ENCODE peak calls at places on chromosomes 7 and 10, in six cellular contexts. G is NCI-H345, B is nucleus accumbens, F is Kasumi-1, K is neuronal stem cell, W is HEK293T. V is an unnamed sample.

GRCh38 chr10:43260911-43261577 is 5.8 kb downstream of the RASGEF1A start:
- DNase-seq in G (no peak), B (no peak), F (no peak), K (no peak), W (peak), V (no peak)

GRCh38 chr7:112789453-112789823 is 755 bp downstream of the TMEM168 start:
- DNase-seq in G (no peak), B (no peak), F (no peak), K (no peak), W (no peak), V (no peak)

GRCh38 chr10:110936757-110937156 is 17.4 kb downstream of the SHOC2 start:
- DNase-seq in G (no peak), B (no peak), F (no peak), K (no peak), W (no peak), V (no peak)

GRCh38 chr10:125101581-125101980 is 58.8 kb downstream of the CTBP2 start:
- DNase-seq in G (no peak), B (no peak), F (no peak), K (no peak), W (no peak), V (peak)

GRCh38 chr7:28483868-28484267 is 71.5 kb downstream of the CREB5 start:
- DNase-seq in G (no peak), B (no peak), F (no peak), K (no peak), W (no peak), V (no peak)

GRCh38 chr10:126380352-126381076 is 7.8 kb downstream of the ADAM12 start:
- DNase-seq in G (no peak), B (no peak), F (no peak), K (no peak), W (no peak), V (no peak)

GRCh38 chr10:1625079-1625478 is 112.2 kb downstream of the ADARB2 start:
- DNase-seq in G (no peak), B (no peak), F (no peak), K (no peak), W (no peak), V (no peak)

GRCh38 chr10:97858001-97858439 is 8.4 kb downstream of the GOLGA7B start:
- DNase-seq in G (no peak), B (no peak), F (peak), K (no peak), W (no peak), V (no peak)

GRCh38 chr10:120555436-120556163 is 98.6 kb downstream of the PLPP4 start:
- DNase-seq in G (peak), B (no peak), F (no peak), K (no peak), W (no peak), V (no peak)

GRCh38 chr7:103988468-103989199 is 824 bp downstream of the RELN start:
- DNase-seq in G (peak), B (no peak), F (no peak), K (peak), W (no peak), V (no peak)

GRCh38 chr7:98211221-98211675 is at the start of gene BHLHA15:
- DNase-seq in G (peak), B (no peak), F (no peak), K (no peak), W (no peak), V (no peak)